ENCODE peak calls at places on chromosomes 4 and X, in seven cellular contexts. E, W, T, Q, L, X and G are unnamed samples.

GRCh38 chr4:41656572-41657301 is 91.8 kb downstream of the PHOX2B start:
- DNase-seq in Q (no peak), X (peak), T (no peak), W (no peak), E (no peak), L (no peak), G (no peak)

GRCh38 chr4:99024481-99025275 is 29.2 kb downstream of the METAP1 start:
- DNase-seq in W (no peak), T (no peak), Q (no peak), E (no peak), L (no peak), X (no peak), G (no peak)

GRCh38 chr4:185232370-185232769 is 23.0 kb downstream of the SNX25 start:
- DNase-seq in W (no peak), T (no peak), Q (peak), X (no peak), E (peak), L (no peak), G (no peak)

GRCh38 chr4:2798399-2799301 is 5.8 kb downstream of the SH3BP2 start:
- DNase-seq in Q (no peak), E (no peak), T (no peak), W (peak), X (peak), L (peak), G (peak)

GRCh38 chr4:110198472-110199419 is at the start of gene ELOVL6:
- DNase-seq in E (peak), T (peak), W (peak), Q (peak), X (peak), L (peak), G (peak)

GRCh38 chrX:120291211-120291610 is 20.1 kb downstream of the TMEM255A start:
- DNase-seq in W (no peak), Q (no peak), E (no peak), T (no peak), L (no peak), X (no peak), G (no peak)

GRCh38 chr4:122771724-122772123 is 39.2 kb downstream of the BBS12 start:
- DNase-seq in X (no peak), E (no peak), W (no peak), T (no peak), Q (no peak), L (no peak), G (no peak)

GRCh38 chr4:111697176-111697962 is 447.9 kb upstream of the FAM241A start:
- DNase-seq in Q (no peak), L (no peak), W (no peak), E (no peak), T (no peak), X (no peak), G (peak)